ENCODE peak calls at places on chromosomes 1 and 21, in seven cellular contexts. Q is HCT116, T is uterus, S is A549, L is tibial artery, X is ovary, Y is lung. H is an unnamed sample.

GRCh38 chr1:54027848-54028247 is 9.9 kb upstream of the LDLRAD1 start:
- DNase-seq in Q (no peak), T (no peak), S (no peak), L (no peak), X (no peak), Y (no peak), H (no peak)

GRCh38 chr1:172630060-172630818 is 28.7 kb upstream of the FASLG start:
- DNase-seq in Q (no peak), T (no peak), S (peak), L (no peak), X (no peak), Y (no peak), H (peak)

GRCh38 chr1:3910769-3911520 is 10.9 kb upstream of the C1orf174 start:
- DNase-seq in Q (peak), T (no peak), S (peak), L (no peak), X (peak), Y (peak), H (peak)

GRCh38 chr1:110155878-110156522 is 5.7 kb downstream of the SLC6A17 start:
- DNase-seq in Q (no peak), T (peak), S (no peak), L (peak), X (peak), Y (peak), H (peak)

GRCh38 chr1:67945733-67946374 is 104.6 kb downstream of the DIRAS3 start:
- DNase-seq in Q (no peak), T (no peak), S (no peak), L (no peak), X (peak), Y (no peak), H (no peak)

GRCh38 chr1:174883361-174883760 is 116.4 kb upstream of the CACYBP start:
- DNase-seq in Q (peak), T (no peak), S (peak), L (no peak), X (no peak), Y (no peak), H (peak)

GRCh38 chr1:169528214-169529067 is 42.7 kb upstream of the SLC19A2 start:
- DNase-seq in Q (no peak), T (no peak), S (no peak), L (no peak), X (no peak), Y (no peak), H (no peak)

GRCh38 chr1:46131727-46132528 is 501 bp downstream of the PIK3R3 start:
- DNase-seq in Q (no peak), T (no peak), S (peak), L (peak), X (peak), Y (peak), H (peak)

GRCh38 chr1:151799179-151800022 is 5.8 kb downstream of the LINGO4 start:
- DNase-seq in Q (no peak), T (no peak), S (no peak), L (no peak), X (no peak), Y (no peak), H (no peak)

GRCh38 chr1:156151093-156151688 is 2.2 kb upstream of the SEMA4A start:
- DNase-seq in Q (no peak), T (no peak), S (no peak), L (no peak), X (no peak), Y (no peak), H (peak)

GRCh38 chr1:182193908-182194550 is 132.5 kb upstream of the ZNF648 start:
- DNase-seq in Q (no peak), T (peak), S (no peak), L (peak), X (no peak), Y (peak), H (peak)

GRCh38 chr21:35400233-35400939 is 351.3 kb upstream of the RUNX1 start:
- DNase-seq in Q (peak), T (no peak), S (peak), L (no peak), X (no peak), Y (no peak), H (peak)

GRCh38 chr1:210233216-210233494 is 559 bp downstream of the SERTAD4 start:
- DNase-seq in Q (no peak), T (no peak), S (no peak), L (no peak), X (peak), Y (no peak), H (no peak)

GRCh38 chr1:215201301-215201700 is 118.8 kb downstream of the KCNK2 start:
- DNase-seq in Q (no peak), T (no peak), S (no peak), L (no peak), X (no peak), Y (no peak), H (peak)

GRCh38 chr21:44943686-44944550 is 4.1 kb downstream of the SLX9 start:
- DNase-seq in Q (no peak), T (no peak), S (no peak), L (no peak), X (no peak), Y (no peak), H (no peak)

GRCh38 chr1:62588000-62588399 is 9.3 kb upstream of the ANGPTL3 start:
- DNase-seq in Q (no peak), T (no peak), S (no peak), L (no peak), X (no peak), Y (no peak), H (peak)

GRCh38 chr1:28601696-28602095 is 9.6 kb downstream of the RAB42 start:
- DNase-seq in Q (peak), T (no peak), S (no peak), L (peak), X (no peak), Y (no peak), H (peak)

GRCh38 chr1:241762713-241763339 is 85.2 kb upstream of the EXO1 start:
- DNase-seq in Q (no peak), T (no peak), S (no peak), L (no peak), X (no peak), Y (no peak), H (no peak)

GRCh38 chr1:5312870-5313269 is 658.5 kb downstream of the AJAP1 start:
- DNase-seq in Q (no peak), T (no peak), S (no peak), L (no peak), X (no peak), Y (peak), H (no peak)

GRCh38 chr1:226443439-226443838 is 35.5 kb upstream of the PARP1 start:
- DNase-seq in Q (peak), T (no peak), S (peak), L (no peak), X (no peak), Y (no peak), H (peak)

DNA sequence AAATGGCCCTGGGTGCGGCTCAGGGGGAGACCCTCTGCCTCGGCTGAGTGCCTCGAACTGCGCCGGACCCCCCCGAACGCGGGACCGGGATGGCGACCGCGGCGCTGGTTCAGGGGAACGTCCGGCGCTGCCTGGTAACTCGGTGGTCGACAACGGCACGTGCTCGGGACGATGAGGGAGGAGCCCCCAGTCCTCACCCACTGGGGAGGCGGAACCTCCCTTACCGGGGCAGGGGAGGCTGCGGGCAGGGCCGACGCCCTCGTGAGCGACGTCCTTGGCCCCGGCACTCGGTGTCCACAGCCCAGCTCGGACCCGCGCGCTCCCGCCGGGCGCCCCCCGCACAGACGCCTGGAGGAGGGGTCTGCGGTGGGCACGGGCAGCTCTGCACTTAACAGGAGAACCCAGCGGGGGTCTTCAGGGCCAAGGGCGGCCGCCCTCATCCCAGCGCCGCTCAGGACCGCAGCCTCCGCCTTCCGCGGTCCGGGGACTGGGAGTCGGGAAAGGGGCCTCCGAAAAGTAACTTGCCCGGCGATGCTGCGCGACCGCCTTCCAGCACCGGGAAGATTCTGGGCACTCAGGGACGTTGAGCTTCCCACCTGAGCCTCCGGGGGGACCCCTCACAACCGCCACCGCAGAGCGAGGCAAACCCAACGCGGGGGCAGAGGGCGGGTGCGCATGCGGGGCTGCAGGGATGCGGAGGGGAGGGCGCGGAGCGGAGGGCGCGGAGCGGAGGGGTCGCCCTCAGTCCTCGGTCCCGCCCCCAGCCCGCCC is 1.7 kb downstream of the HES4 start:
- DNase-seq in Q (no peak), T (peak), S (no peak), L (no peak), X (peak), Y (no peak), H (no peak)
- H3K4me3 ChIP-seq in Q (peak), T (peak), S (peak), L (peak), X (peak), Y (peak), H (no peak)

DNA sequence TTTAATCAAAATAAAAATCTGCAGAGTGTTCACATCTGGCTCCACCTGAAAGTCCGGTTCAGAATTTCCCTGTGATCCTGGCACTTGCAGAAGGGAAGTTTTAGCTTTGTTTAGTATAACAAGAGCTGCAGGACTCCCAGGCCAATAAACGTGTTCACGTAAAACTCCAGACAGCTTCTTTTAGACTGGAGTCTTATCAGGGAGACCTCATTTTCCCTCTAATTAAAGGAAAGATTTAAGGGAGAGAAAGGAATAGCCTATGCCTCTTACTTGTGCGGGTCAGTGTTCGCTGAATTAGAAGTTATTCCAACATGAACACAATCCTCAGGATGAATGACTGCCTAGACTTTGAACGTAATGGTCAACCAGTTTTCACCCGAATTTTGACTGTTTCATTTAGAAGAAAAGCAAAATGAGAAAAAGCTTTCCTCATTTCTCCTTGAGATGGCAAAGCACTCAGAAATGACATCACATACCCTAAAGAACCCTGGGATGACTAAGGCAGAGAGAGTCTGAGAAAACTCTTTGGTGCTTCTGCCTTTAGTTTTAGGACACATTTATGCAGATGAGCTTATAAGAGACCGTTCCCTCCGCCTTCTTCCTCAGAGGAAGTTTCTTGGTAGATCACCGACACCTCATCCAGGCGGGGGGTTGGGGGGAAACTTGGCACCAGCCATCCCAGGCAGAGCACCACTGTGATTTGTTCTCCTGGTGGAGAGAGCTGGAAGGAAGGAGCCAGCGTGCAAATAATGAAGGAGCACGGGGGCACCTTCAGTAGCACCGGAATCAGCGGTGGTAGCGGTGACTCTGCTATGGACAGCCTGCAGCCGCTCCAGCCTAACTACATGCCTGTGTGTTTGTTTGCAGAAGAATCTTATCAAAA is 202.1 kb upstream of the SGIP1 start:
- DNase-seq in Q (no peak), T (peak), S (peak), L (peak), X (peak), Y (peak), H (peak)
- TF ChIP-seq CTCF in Q (no peak), T (peak), S (no peak), L (peak), X (no peak), Y (no peak), H (peak)

GRCh38 chr1:66327582-66327981 is 206.4 kb upstream of the SGIP1 start:
- DNase-seq in Q (no peak), T (no peak), S (no peak), L (no peak), X (no peak), Y (no peak), H (no peak)

GRCh38 chr1:66334311-66334710 is 199.6 kb upstream of the SGIP1 start:
- DNase-seq in Q (no peak), T (no peak), S (no peak), L (no peak), X (no peak), Y (no peak), H (no peak)

GRCh38 chr1:66333463-66334232 is 200.3 kb upstream of the SGIP1 start:
- DNase-seq in Q (no peak), T (no peak), S (no peak), L (no peak), X (no peak), Y (no peak), H (no peak)

GRCh38 chr1:66332524-66332853 is 201.5 kb upstream of the SGIP1 start:
- DNase-seq in Q (no peak), T (no peak), S (no peak), L (no peak), X (no peak), Y (no peak), H (no peak)

GRCh38 chr1:66330711-66331110 is 203.2 kb upstream of the SGIP1 start:
- DNase-seq in Q (no peak), T (no peak), S (no peak), L (no peak), X (no peak), Y (no peak), H (peak)
- H3K4me3 ChIP-seq in Q (peak), T (no peak), S (no peak), L (no peak), X (no peak), Y (no peak), H (no peak)

GRCh38 chr1:38622197-38622596 is 237.4 kb downstream of the RRAGC start:
- DNase-seq in Q (no peak), T (no peak), S (no peak), L (no peak), X (no peak), Y (no peak), H (no peak)

GRCh38 chr1:38624341-38625039 is 235.1 kb downstream of the RRAGC start:
- DNase-seq in Q (no peak), T (no peak), S (no peak), L (no peak), X (no peak), Y (no peak), H (no peak)

GRCh38 chr1:38628241-38628640 is 231.3 kb downstream of the RRAGC start:
- DNase-seq in Q (no peak), T (no peak), S (no peak), L (no peak), X (no peak), Y (no peak), H (no peak)

GRCh38 chr1:38623529-38623928 is 236.0 kb downstream of the RRAGC start:
- DNase-seq in Q (no peak), T (no peak), S (no peak), L (no peak), X (no peak), Y (no peak), H (no peak)

DNA sequence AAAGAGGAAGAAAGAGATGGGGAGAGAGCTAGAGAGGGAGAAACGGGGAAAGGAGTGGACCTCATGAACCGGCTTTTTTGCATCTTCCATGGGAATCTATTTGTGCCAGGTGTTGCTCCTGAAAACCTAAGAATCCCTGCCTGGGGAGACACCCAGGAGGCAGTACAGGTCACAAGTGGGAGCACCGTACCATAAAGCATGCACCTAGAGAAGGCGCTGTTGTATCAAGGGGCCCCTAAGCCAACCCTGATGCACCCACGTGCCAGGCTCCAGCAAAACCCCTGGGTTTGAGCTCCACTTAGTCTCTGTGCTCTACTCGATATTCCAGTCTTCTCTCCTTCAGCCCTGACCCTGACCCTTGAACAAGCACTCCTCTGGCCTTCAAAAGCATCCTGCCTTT is 233.6 kb downstream of the RRAGC start:
- DNase-seq in Q (no peak), T (no peak), S (no peak), L (no peak), X (no peak), Y (no peak), H (no peak)
- TF ChIP-seq CTCF in Q (no peak), T (no peak), S (no peak), L (no peak), X (no peak), Y (no peak), H (no peak)

H was measured in fibroblast of the aortic adventitia.